ENCODE peak calls at places on chromosomes 6 and 20, in ten cellular contexts. M is Jurkat, Clone E6-1; V is NCI-H1417; W is NCI-H1694 treated with DMSO at 0.1 percent for 48 hours; I is activated T-cell treated with anti-CD3 and anti-CD28 coated beads, Interleukin-2, amount 50 U/mL, for 72 hours; B is substantia nigra; G is stimulated activated naive B cell treated with anti-CD40 and anti-IgM and Interleukin-4, amounts not matched to agents 10 μg/mL and 1 μg/mL and 100 μg/mL, for 72 hours; U is foreskin keratinocyte; K is NCI-H345; C is SJSA1. Z is an unnamed sample.

GRCh38 chr20:43755390-43755789 is 28.6 kb upstream of the GTSF1L start:
- DNase-seq in M (no peak), V (no peak), W (no peak), I (no peak), B (no peak), G (no peak), U (no peak), K (no peak), C (no peak), Z (peak; percentile 84)

GRCh38 chr6:146999766-147000165 is 204.5 kb upstream of the STXBP5 start:
- DNase-seq in M (no peak), V (no peak), W (no peak), I (no peak), B (no peak), G (no peak), U (no peak), K (no peak), C (no peak), Z (no peak)

GRCh38 chr20:380763-381580 is 412 bp downstream of the TRIB3 start:
- DNase-seq in M (no peak), V (peak; percentile 46), W (peak; percentile 15), I (peak; percentile 91), B (no peak), G (peak; percentile 62), U (peak; percentile 83), K (peak; percentile 69), C (peak; percentile 61), Z (peak; percentile 57)

GRCh38 chr6:170032197-170032596 is 258.7 kb downstream of the DLL1 start:
- DNase-seq in M (no peak), V (no peak), W (no peak), I (no peak), B (no peak), G (no peak), U (no peak), K (no peak), C (peak; percentile 34), Z (no peak)

GRCh38 chr6:151276112-151276745 is 36.5 kb downstream of the AKAP12 start:
- DNase-seq in M (no peak), V (no peak), W (no peak), I (no peak), B (no peak), G (no peak), U (peak; percentile 81), K (no peak), C (no peak), Z (peak; percentile 43)

GRCh38 chr6:37602360-37602759 is 95.3 kb downstream of the MDGA1 start:
- DNase-seq in M (no peak), V (no peak), W (no peak), I (no peak), B (no peak), G (no peak), U (no peak), K (no peak), C (no peak), Z (peak; percentile 63)

GRCh38 chr6:90446164-90446563 is 140.7 kb downstream of the MAP3K7 start:
- DNase-seq in M (no peak), V (no peak), W (no peak), I (no peak), B (no peak), G (no peak), U (no peak), K (no peak), C (no peak), Z (peak; percentile 43)

GRCh38 chr20:50130995-50131394 is 18.0 kb upstream of the UBE2V1 start:
- DNase-seq in M (no peak), V (no peak), W (no peak), I (no peak), B (no peak), G (no peak), U (no peak), K (no peak), C (no peak), Z (peak; percentile 53)

GRCh38 chr6:137434640-137435039 is 59.6 kb downstream of the OLIG3 start:
- DNase-seq in M (no peak), V (no peak), W (no peak), I (no peak), B (no peak), G (no peak), U (no peak), K (no peak), C (no peak), Z (no peak)

GRCh38 chr20:14780508-14780907 is 443.1 kb upstream of the FLRT3 start:
- DNase-seq in M (no peak), V (no peak), W (no peak), I (no peak), B (no peak), G (no peak), U (peak; percentile 30), K (no peak), C (no peak), Z (no peak)

GRCh38 chr6:19135706-19136105 is 701.5 kb upstream of the ID4 start:
- DNase-seq in M (no peak), V (no peak), W (no peak), I (no peak), B (no peak), G (no peak), U (no peak), K (no peak), C (no peak), Z (no peak)

GRCh38 chr20:38806855-38807655 is 1.6 kb downstream of the PPP1R16B start:
- DNase-seq in M (no peak), V (peak; percentile 70), W (no peak), I (peak; percentile 21), B (peak; percentile 37), G (peak; percentile 26), U (no peak), K (peak; percentile 82), C (no peak), Z (no peak)

GRCh38 chr20:57779401-57780003 is 69.7 kb upstream of the PMEPA1 start:
- DNase-seq in M (no peak), V (no peak), W (no peak), I (no peak), B (no peak), G (no peak), U (no peak), K (no peak), C (no peak), Z (no peak)

GRCh38 chr20:8153281-8153908 is 21.3 kb downstream of the PLCB1 start:
- DNase-seq in M (peak; percentile 86), V (no peak), W (no peak), I (no peak), B (no peak), G (no peak), U (no peak), K (peak; percentile 64), C (no peak), Z (peak; percentile 27)

Z was measured in IMR-90.